ENCODE peak calls at places on chromosomes 6 and 20, in four cellular contexts. One of them, this sample, is unnamed.

GRCh38 chr6:43494321-43494720 is 15.8 kb downstream of the LRRC73 start:
- DNase-seq in HepG2: no peak
- DNase-seq in K562: peak
- DNase-seq in HEK293T: no peak
- DNase-seq in this sample: no peak

GRCh38 chr6:111382476-111383294 is 100.3 kb downstream of the REV3L start:
- DNase-seq in HepG2: no peak
- DNase-seq in K562: no peak
- DNase-seq in HEK293T: no peak
- DNase-seq in this sample: no peak

GRCh38 chr20:22984611-22985010 is 50.5 kb upstream of the SSTR4 start:
- DNase-seq in HepG2: no peak
- DNase-seq in K562: no peak
- DNase-seq in HEK293T: no peak
- DNase-seq in this sample: no peak

GRCh38 chr6:12163149-12163548 is 127.0 kb upstream of the EDN1 start:
- DNase-seq in HepG2: no peak
- DNase-seq in K562: no peak
- DNase-seq in HEK293T: no peak
- DNase-seq in this sample: no peak

GRCh38 chr20:10893331-10893730 is 219.5 kb upstream of the JAG1 start:
- DNase-seq in HepG2: no peak
- DNase-seq in K562: no peak
- DNase-seq in HEK293T: no peak
- DNase-seq in this sample: no peak

GRCh38 chr6:37558158-37558557 is 58.5 kb upstream of the CCDC167 start:
- DNase-seq in HepG2: no peak
- DNase-seq in K562: no peak
- DNase-seq in HEK293T: no peak
- DNase-seq in this sample: no peak

GRCh38 chr20:4802522-4802921 is 80.8 kb downstream of the PRND start:
- DNase-seq in HepG2: no peak
- DNase-seq in K562: no peak
- DNase-seq in HEK293T: no peak
- DNase-seq in this sample: no peak

GRCh38 chr6:141451176-141451507 is 681.6 kb upstream of the GJE1 start:
- DNase-seq in HepG2: no peak
- DNase-seq in K562: no peak
- DNase-seq in HEK293T: no peak
- DNase-seq in this sample: no peak

GRCh38 chr6:3962897-3963296 is 113.7 kb downstream of the FAM50B start:
- DNase-seq in HepG2: no peak
- DNase-seq in K562: no peak
- DNase-seq in HEK293T: no peak
- DNase-seq in this sample: no peak

GRCh38 chr6:165218816-165219215 is 90.6 kb downstream of the C6orf118 start:
- DNase-seq in HepG2: no peak
- DNase-seq in K562: no peak
- DNase-seq in HEK293T: no peak
- DNase-seq in this sample: no peak

GRCh38 chr20:33936651-33937050 is 57.1 kb upstream of the RALY start:
- DNase-seq in HepG2: no peak
- DNase-seq in K562: no peak
- DNase-seq in HEK293T: no peak
- DNase-seq in this sample: no peak

GRCh38 chr6:84027340-84028183 is 6.0 kb upstream of the MRAP2 start:
- DNase-seq in HepG2: no peak
- DNase-seq in K562: no peak
- DNase-seq in HEK293T: no peak
- DNase-seq in this sample: no peak

GRCh38 chr6:16108996-16109658 is 19.8 kb upstream of the MYLIP start:
- DNase-seq in HepG2: no peak
- DNase-seq in K562: peak
- DNase-seq in HEK293T: no peak
- DNase-seq in this sample: no peak

GRCh38 chr6:20402181-20403079 is 751 bp downstream of the E2F3 start:
- DNase-seq in HepG2: peak
- DNase-seq in K562: peak
- DNase-seq in HEK293T: peak
- DNase-seq in this sample: no peak

GRCh38 chr6:30725713-30726505 is 5.8 kb downstream of the TUBB start:
- DNase-seq in HepG2: no peak
- DNase-seq in K562: no peak
- DNase-seq in HEK293T: no peak
- DNase-seq in this sample: no peak

GRCh38 chr20:3681352-3681930 is 369 bp downstream of the ADAM33 start:
- DNase-seq in HepG2: no peak
- DNase-seq in K562: no peak
- DNase-seq in HEK293T: no peak
- DNase-seq in this sample: no peak

GRCh38 chr20:3679749-3680700 is 1.8 kb downstream of the ADAM33 start:
- DNase-seq in HepG2: no peak
- DNase-seq in K562: no peak
- DNase-seq in HEK293T: no peak
- DNase-seq in this sample: no peak

GRCh38 chr20:3678893-3679720 is 2.7 kb downstream of the ADAM33 start:
- DNase-seq in HepG2: no peak
- DNase-seq in K562: no peak
- DNase-seq in HEK293T: no peak
- DNase-seq in this sample: no peak

GRCh38 chr20:3681931-3682820 is at the start of gene ADAM33:
- DNase-seq in HepG2: no peak
- DNase-seq in K562: peak
- DNase-seq in HEK293T: no peak
- DNase-seq in this sample: no peak

DNA sequence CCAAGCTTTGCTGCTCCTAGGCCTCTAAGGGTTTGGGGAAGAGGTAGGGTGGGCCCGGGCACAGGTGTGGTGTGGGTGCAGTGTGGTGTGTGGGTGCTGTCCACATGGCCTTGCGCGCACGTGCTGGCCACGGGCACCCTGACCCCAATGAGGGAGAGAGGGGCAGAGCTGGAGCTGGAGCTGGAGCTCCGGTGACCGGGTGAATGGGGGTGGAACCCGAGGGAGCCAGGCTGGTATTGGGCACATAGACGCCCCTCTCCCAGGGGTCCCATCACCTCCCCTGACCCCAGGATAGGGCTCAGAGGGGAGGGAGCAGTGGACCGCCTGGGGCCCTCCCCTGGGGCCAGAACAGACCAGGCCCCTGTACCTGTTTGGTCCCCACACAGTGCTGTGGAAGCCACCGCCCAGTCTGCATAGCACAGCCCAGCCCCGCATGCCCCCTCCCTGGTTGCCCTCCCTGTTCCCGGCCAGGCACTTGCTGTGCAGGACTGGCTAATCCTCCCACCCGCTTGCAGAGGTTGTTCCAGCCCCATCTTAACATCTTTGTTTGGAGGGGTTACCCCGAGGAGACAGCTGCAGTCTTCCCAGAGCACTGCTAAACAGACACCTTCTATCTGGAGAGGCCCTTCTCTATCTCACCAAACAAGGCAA is 984 bp downstream of the ADAM33 start:
- DNase-seq in HepG2: no peak
- DNase-seq in K562: no peak
- DNase-seq in HEK293T: no peak
- DNase-seq in this sample: no peak
- TF ChIP-seq FOXK2 in HepG2: no peak
- TF ChIP-seq FOXK2 in K562: no peak
- TF ChIP-seq FOXK2 in HEK293T: no peak
- TF ChIP-seq FOXK2 in this sample: no peak

DNA sequence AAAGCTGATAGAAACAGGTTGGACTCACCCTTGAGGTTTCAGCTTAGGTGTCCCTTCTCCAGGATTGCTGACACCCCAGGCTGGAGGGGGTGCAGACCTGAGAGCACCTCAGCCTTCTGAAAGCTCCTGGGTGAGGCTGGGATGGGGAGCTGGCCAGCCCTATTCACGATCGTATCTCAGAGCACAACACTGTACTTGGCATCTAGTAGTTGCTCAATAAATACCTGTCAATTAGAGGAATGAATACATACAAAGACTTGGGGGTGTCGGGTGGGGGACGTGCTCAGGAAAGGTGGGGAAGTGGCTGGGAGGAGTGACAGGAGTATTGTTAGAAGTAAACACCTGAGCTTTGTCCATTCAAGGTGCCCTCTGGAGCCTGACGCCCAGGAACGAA is 61.7 kb downstream of the SLC2A10 start:
- DNase-seq in HepG2: no peak
- DNase-seq in K562: no peak
- DNase-seq in HEK293T: no peak
- DNase-seq in this sample: no peak
- TF ChIP-seq FOXK2 in HepG2: no peak
- TF ChIP-seq FOXK2 in K562: no peak
- TF ChIP-seq FOXK2 in HEK293T: no peak
- TF ChIP-seq FOXK2 in this sample: no peak

DNA sequence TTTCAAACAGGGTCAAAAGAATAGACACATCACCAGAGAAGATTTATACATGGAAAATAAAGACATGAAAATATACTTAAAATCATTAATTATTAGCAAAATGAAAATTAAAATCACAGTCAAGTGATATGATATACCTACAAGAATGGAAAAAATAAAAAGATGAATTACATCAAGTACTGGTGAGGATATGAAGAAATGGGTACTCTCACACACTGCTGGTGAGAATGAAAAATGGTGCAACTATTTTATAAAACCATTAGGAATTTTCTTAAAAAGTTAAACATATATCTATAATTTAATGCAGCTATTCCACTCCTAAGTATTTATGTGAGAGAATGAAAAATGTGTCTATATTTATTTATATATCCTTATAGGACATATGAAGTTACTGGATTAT is 136.3 kb upstream of the GRIK2 start:
- DNase-seq in HepG2: no peak
- DNase-seq in K562: no peak
- DNase-seq in HEK293T: no peak
- DNase-seq in this sample: no peak
- TF ChIP-seq FOXK2 in HepG2: no peak
- TF ChIP-seq FOXK2 in K562: no peak
- TF ChIP-seq FOXK2 in HEK293T: no peak
- TF ChIP-seq FOXK2 in this sample: no peak

DNA sequence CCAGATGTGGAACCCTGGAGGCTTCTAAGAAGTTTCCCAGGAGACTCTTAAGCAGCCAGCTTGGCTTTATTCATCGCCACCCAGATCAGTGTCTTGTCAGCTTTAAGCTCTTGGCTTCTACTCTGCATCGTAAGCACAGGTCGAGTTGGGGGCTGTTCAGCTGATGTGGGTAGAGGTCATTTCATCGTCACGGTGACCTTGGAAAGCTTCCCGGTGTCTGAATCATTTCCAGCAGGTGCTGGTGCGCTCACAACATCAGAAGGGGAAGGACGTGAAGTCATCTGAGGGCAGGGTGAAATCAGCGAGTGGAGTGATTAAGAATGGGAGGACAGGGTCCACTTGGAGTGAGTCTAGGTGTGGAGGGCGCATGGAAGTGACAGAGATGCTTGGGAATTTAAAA is 112.6 kb downstream of the SASH1 start:
- DNase-seq in HepG2: no peak
- DNase-seq in K562: no peak
- DNase-seq in HEK293T: no peak
- DNase-seq in this sample: no peak
- TF ChIP-seq FOXK2 in HepG2: no peak
- TF ChIP-seq FOXK2 in K562: no peak
- TF ChIP-seq FOXK2 in HEK293T: no peak
- TF ChIP-seq FOXK2 in this sample: no peak